ENCODE peak calls at places on chromosomes 2 and 18, in seven cellular contexts. One of them, this sample, is unnamed.

GRCh38 chr2:150036622-150037021 is 449.0 kb upstream of the MMADHC start:
- DNase-seq in OCI-LY7: no peak
- DNase-seq in neural progenitor cell: no peak
- DNase-seq in adrenal gland: no peak
- DNase-seq in aorta: no peak
- DNase-seq in suprapubic skin: no peak
- DNase-seq in transverse colon: no peak
- DNase-seq in this sample: no peak

GRCh38 chr2:74530239-74531161 is 767 bp downstream of the HTRA2 start:
- DNase-seq in OCI-LY7: peak; percentile 60
- DNase-seq in neural progenitor cell: peak; percentile 53
- DNase-seq in adrenal gland: peak; percentile 52
- DNase-seq in aorta: peak; percentile 85
- DNase-seq in suprapubic skin: no peak
- DNase-seq in transverse colon: peak; percentile 62
- DNase-seq in this sample: no peak

GRCh38 chr18:67661555-67661954 is 145.0 kb upstream of the DSEL start:
- DNase-seq in OCI-LY7: no peak
- DNase-seq in neural progenitor cell: no peak
- DNase-seq in adrenal gland: no peak
- DNase-seq in aorta: no peak
- DNase-seq in suprapubic skin: no peak
- DNase-seq in transverse colon: no peak
- DNase-seq in this sample: no peak

GRCh38 chr2:69773201-69773600 is 31.3 kb downstream of the ANXA4 start:
- DNase-seq in OCI-LY7: no peak
- DNase-seq in neural progenitor cell: no peak
- DNase-seq in adrenal gland: peak; percentile 18
- DNase-seq in aorta: no peak
- DNase-seq in suprapubic skin: no peak
- DNase-seq in transverse colon: no peak
- DNase-seq in this sample: peak; percentile 26

GRCh38 chr2:27093430-27094352 is 7.1 kb downstream of the KHK start:
- DNase-seq in OCI-LY7: no peak
- DNase-seq in neural progenitor cell: no peak
- DNase-seq in adrenal gland: no peak
- DNase-seq in aorta: peak; percentile 59
- DNase-seq in suprapubic skin: no peak
- DNase-seq in transverse colon: no peak
- DNase-seq in this sample: no peak

GRCh38 chr2:170394988-170395387 is 217.0 kb downstream of the MYO3B start:
- DNase-seq in OCI-LY7: no peak
- DNase-seq in neural progenitor cell: no peak
- DNase-seq in adrenal gland: no peak
- DNase-seq in aorta: no peak
- DNase-seq in suprapubic skin: no peak
- DNase-seq in transverse colon: no peak
- DNase-seq in this sample: no peak

GRCh38 chr2:9971105-9971818 is 19.8 kb downstream of the GRHL1 start:
- DNase-seq in OCI-LY7: no peak
- DNase-seq in neural progenitor cell: no peak
- DNase-seq in adrenal gland: no peak
- DNase-seq in aorta: no peak
- DNase-seq in suprapubic skin: no peak
- DNase-seq in transverse colon: no peak
- DNase-seq in this sample: no peak

GRCh38 chr2:225337183-225337582 is 62.3 kb upstream of the NYAP2 start:
- DNase-seq in OCI-LY7: no peak
- DNase-seq in neural progenitor cell: peak; percentile 34
- DNase-seq in adrenal gland: no peak
- DNase-seq in aorta: no peak
- DNase-seq in suprapubic skin: no peak
- DNase-seq in transverse colon: no peak
- DNase-seq in this sample: peak; percentile 83

GRCh38 chr2:170170281-170171035 is 7.5 kb upstream of the MYO3B start:
- DNase-seq in OCI-LY7: no peak
- DNase-seq in neural progenitor cell: no peak
- DNase-seq in adrenal gland: no peak
- DNase-seq in aorta: no peak
- DNase-seq in suprapubic skin: no peak
- DNase-seq in transverse colon: no peak
- DNase-seq in this sample: no peak

GRCh38 chr2:102826904-102827303 is 65.1 kb downstream of the TMEM182 start:
- DNase-seq in OCI-LY7: no peak
- DNase-seq in neural progenitor cell: peak; percentile 37
- DNase-seq in adrenal gland: peak; percentile 16
- DNase-seq in aorta: no peak
- DNase-seq in suprapubic skin: no peak
- DNase-seq in transverse colon: no peak
- DNase-seq in this sample: no peak

GRCh38 chr18:70024829-70025228 is 77.2 kb upstream of the CD226 start:
- DNase-seq in OCI-LY7: no peak
- DNase-seq in neural progenitor cell: no peak
- DNase-seq in adrenal gland: no peak
- DNase-seq in aorta: no peak
- DNase-seq in suprapubic skin: no peak
- DNase-seq in transverse colon: no peak
- DNase-seq in this sample: no peak

GRCh38 chr2:50773533-50773932 is 258.4 kb downstream of the NRXN1 start:
- DNase-seq in OCI-LY7: no peak
- DNase-seq in neural progenitor cell: no peak
- DNase-seq in adrenal gland: no peak
- DNase-seq in aorta: no peak
- DNase-seq in suprapubic skin: no peak
- DNase-seq in transverse colon: no peak
- DNase-seq in this sample: no peak

GRCh38 chr2:8494589-8494988 is 187.3 kb upstream of the ID2 start:
- DNase-seq in OCI-LY7: no peak
- DNase-seq in neural progenitor cell: no peak
- DNase-seq in adrenal gland: peak; percentile 55
- DNase-seq in aorta: no peak
- DNase-seq in suprapubic skin: no peak
- DNase-seq in transverse colon: no peak
- DNase-seq in this sample: no peak

GRCh38 chr2:226981731-226982373 is 146.0 kb downstream of the RHBDD1 start:
- DNase-seq in OCI-LY7: peak; percentile 82
- DNase-seq in neural progenitor cell: no peak
- DNase-seq in adrenal gland: no peak
- DNase-seq in aorta: no peak
- DNase-seq in suprapubic skin: no peak
- DNase-seq in transverse colon: no peak
- DNase-seq in this sample: no peak
- H3K4me1 ChIP-seq in OCI-LY7: peaks cover 79% of the 10 kb centered on the region
- H3K4me1 ChIP-seq in neural progenitor cell: peaks cover 8% of the 10 kb centered on the region
- H3K4me1 ChIP-seq in adrenal gland: no peaks in the 10 kb centered on the region
- H3K4me1 ChIP-seq in aorta: peaks cover 2% of the 10 kb centered on the region
- H3K4me1 ChIP-seq in suprapubic skin: peaks cover 30% of the 10 kb centered on the region
- H3K4me1 ChIP-seq in transverse colon: peaks cover 7% of the 10 kb centered on the region
- H3K4me1 ChIP-seq in this sample: peaks cover 20% of the 10 kb centered on the region

GRCh38 chr2:100409461-100409860 is 8.0 kb downstream of the CHST10 start:
- DNase-seq in OCI-LY7: no peak
- DNase-seq in neural progenitor cell: no peak
- DNase-seq in adrenal gland: no peak
- DNase-seq in aorta: no peak
- DNase-seq in suprapubic skin: no peak
- DNase-seq in transverse colon: no peak
- DNase-seq in this sample: peak; percentile 22

GRCh38 chr2:100412866-100413265 is 4.6 kb downstream of the CHST10 start:
- DNase-seq in OCI-LY7: no peak
- DNase-seq in neural progenitor cell: peak; percentile 78
- DNase-seq in adrenal gland: no peak
- DNase-seq in aorta: no peak
- DNase-seq in suprapubic skin: no peak
- DNase-seq in transverse colon: no peak
- DNase-seq in this sample: no peak

GRCh38 chr2:100413586-100413985 is 3.9 kb downstream of the CHST10 start:
- DNase-seq in OCI-LY7: no peak
- DNase-seq in neural progenitor cell: no peak
- DNase-seq in adrenal gland: no peak
- DNase-seq in aorta: no peak
- DNase-seq in suprapubic skin: no peak
- DNase-seq in transverse colon: no peak
- DNase-seq in this sample: no peak

GRCh38 chr2:100409975-100410647 is 7.4 kb downstream of the CHST10 start:
- DNase-seq in OCI-LY7: no peak
- DNase-seq in neural progenitor cell: no peak
- DNase-seq in adrenal gland: no peak
- DNase-seq in aorta: no peak
- DNase-seq in suprapubic skin: no peak
- DNase-seq in transverse colon: no peak
- DNase-seq in this sample: peak; percentile 34

DNA sequence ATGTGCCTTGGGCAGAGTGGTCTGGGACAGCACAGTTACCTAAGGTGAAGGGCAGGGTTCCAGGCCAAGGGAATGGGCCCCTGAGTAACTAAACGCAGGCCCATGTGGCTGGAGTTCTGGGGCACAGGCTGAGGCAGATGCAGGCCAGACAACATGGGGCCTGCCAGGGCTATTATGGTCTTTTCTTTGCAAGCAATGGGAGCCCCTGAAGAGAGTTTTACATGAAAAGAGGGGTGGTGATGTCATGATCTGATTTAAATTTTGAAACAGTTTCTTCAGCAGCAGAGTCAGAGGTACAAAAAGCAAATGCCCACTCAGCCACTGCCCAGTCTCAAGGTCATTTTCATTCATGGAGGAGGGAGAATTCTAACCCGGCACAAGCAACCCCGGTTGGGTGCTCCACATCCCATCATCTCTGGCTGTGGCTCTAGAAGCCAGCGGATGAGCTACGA is 5.6 kb downstream of the CHST10 start:
- DNase-seq in OCI-LY7: no peak
- DNase-seq in neural progenitor cell: no peak
- DNase-seq in adrenal gland: no peak
- DNase-seq in aorta: no peak
- DNase-seq in suprapubic skin: no peak
- DNase-seq in transverse colon: no peak
- DNase-seq in this sample: no peak
- H3K4me1 ChIP-seq in OCI-LY7: peaks cover 14% of the 10 kb centered on the region
- H3K4me1 ChIP-seq in neural progenitor cell: peaks cover 59% of the 10 kb centered on the region
- H3K4me1 ChIP-seq in adrenal gland: peaks cover 7% of the 10 kb centered on the region
- H3K4me1 ChIP-seq in aorta: no peaks in the 10 kb centered on the region
- H3K4me1 ChIP-seq in suprapubic skin: peaks cover 14% of the 10 kb centered on the region
- H3K4me1 ChIP-seq in transverse colon: peaks cover 6% of the 10 kb centered on the region
- H3K4me1 ChIP-seq in this sample: peaks cover 6% of the 10 kb centered on the region

DNA sequence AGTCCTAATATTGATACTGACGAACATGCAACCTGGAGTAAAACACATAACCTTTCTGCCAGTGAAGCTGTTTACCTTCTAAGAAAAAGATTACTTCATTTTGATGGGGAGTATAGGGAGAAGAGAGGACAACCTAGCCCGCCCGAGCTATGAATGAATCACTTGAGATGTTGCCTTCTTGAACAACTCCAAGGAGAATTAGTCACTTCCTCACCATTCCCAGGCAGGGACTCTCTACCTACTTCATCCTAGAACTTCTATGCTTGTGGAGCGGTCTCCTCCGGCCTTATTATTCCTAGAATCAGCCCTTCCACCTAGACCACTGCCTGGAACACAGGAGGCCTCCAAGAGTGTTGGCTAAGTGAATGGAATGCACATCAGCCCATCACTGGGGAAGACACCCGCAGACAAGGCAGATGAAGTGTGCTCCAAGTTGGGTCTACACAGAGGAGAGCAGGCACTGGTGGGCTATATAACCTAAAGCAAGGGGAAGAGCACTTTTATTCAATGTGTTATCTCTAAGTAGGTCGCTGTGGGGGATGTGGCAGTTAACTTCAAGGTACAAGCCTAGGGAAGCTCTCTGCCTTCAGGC is 57.5 kb downstream of the STK39 start:
- DNase-seq in OCI-LY7: no peak
- DNase-seq in neural progenitor cell: no peak
- DNase-seq in adrenal gland: no peak
- DNase-seq in aorta: no peak
- DNase-seq in suprapubic skin: no peak
- DNase-seq in transverse colon: peak; percentile 35
- DNase-seq in this sample: no peak
- H3K4me1 ChIP-seq in OCI-LY7: peaks cover 22% of the 10 kb centered on the region
- H3K4me1 ChIP-seq in neural progenitor cell: peaks cover 73% of the 10 kb centered on the region
- H3K4me1 ChIP-seq in adrenal gland: no peaks in the 10 kb centered on the region
- H3K4me1 ChIP-seq in aorta: no peaks in the 10 kb centered on the region
- H3K4me1 ChIP-seq in suprapubic skin: peaks cover 30% of the 10 kb centered on the region
- H3K4me1 ChIP-seq in transverse colon: peaks cover 29% of the 10 kb centered on the region
- H3K4me1 ChIP-seq in this sample: peaks cover 26% of the 10 kb centered on the region

GRCh38 chr2:127643698-127644660 is 2.0 kb upstream of the GPR17 start:
- DNase-seq in OCI-LY7: no peak
- DNase-seq in neural progenitor cell: peak; percentile 38
- DNase-seq in adrenal gland: no peak
- DNase-seq in aorta: no peak
- DNase-seq in suprapubic skin: no peak
- DNase-seq in transverse colon: no peak
- DNase-seq in this sample: no peak

GRCh38 chr2:127644661-127645394 is 1.1 kb upstream of the GPR17 start:
- DNase-seq in OCI-LY7: no peak
- DNase-seq in neural progenitor cell: no peak
- DNase-seq in adrenal gland: no peak
- DNase-seq in aorta: no peak
- DNase-seq in suprapubic skin: no peak
- DNase-seq in transverse colon: no peak
- DNase-seq in this sample: no peak

GRCh38 chr2:127641846-127642510 is 4.0 kb upstream of the GPR17 start:
- DNase-seq in OCI-LY7: peak; percentile 17
- DNase-seq in neural progenitor cell: no peak
- DNase-seq in adrenal gland: no peak
- DNase-seq in aorta: no peak
- DNase-seq in suprapubic skin: no peak
- DNase-seq in transverse colon: no peak
- DNase-seq in this sample: no peak

GRCh38 chr2:127641133-127641532 is 4.8 kb upstream of the GPR17 start:
- DNase-seq in OCI-LY7: no peak
- DNase-seq in neural progenitor cell: no peak
- DNase-seq in adrenal gland: no peak
- DNase-seq in aorta: no peak
- DNase-seq in suprapubic skin: no peak
- DNase-seq in transverse colon: no peak
- DNase-seq in this sample: no peak

DNA sequence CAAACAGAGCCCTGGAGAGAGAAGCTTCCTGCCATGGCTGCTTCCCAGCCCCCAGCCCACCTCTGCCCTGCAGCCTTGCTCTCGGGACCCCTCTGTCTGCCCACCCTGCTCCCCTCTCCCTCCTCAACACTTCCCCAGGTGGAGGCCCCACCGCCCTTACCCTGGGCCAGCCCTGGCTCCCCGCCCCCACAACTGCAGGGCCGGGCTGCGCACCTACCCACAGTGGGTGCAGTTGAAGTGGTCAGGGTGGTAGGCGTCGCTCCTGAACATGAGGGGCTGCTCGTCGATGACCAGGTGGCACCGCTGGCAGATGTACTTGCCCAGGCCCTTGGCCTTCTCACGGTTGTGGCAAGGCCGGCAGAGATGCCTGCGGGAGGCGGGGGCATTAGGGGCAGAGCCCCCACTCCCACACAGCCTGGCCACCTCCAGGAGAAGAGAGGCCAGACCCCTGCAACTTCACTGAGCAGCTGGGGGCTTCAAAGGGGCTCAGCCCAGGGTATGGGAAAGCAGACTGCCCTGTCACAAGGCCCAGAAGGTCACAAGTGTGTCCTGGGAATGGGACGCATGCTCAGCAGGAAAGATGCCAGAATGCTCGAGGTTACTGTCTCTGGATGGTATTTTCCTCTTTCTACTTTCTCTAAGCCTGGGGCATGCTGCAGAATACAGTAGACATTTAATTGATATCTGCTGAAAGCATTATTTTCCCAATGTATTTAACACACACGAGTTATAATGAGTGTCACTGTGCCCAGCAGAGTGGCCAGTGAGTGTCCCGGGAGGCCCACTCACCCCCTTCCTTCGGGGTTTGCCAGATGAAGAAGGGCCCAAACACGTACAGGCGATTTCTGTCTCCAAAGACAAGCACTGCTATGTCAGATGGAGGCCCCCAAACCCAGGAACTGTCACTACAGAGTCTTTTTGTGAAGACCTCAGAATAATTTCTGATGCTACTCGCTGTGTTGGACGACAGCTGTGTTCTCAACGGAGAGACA is 3.0 kb upstream of the GPR17 start:
- DNase-seq in OCI-LY7: no peak
- DNase-seq in neural progenitor cell: no peak
- DNase-seq in adrenal gland: peak; percentile 42
- DNase-seq in aorta: no peak
- DNase-seq in suprapubic skin: no peak
- DNase-seq in transverse colon: no peak
- DNase-seq in this sample: no peak
- H3K4me1 ChIP-seq in OCI-LY7: peaks cover 11% of the 10 kb centered on the region
- H3K4me1 ChIP-seq in neural progenitor cell: peaks cover 10% of the 10 kb centered on the region
- H3K4me1 ChIP-seq in adrenal gland: no peaks in the 10 kb centered on the region
- H3K4me1 ChIP-seq in aorta: no peaks in the 10 kb centered on the region
- H3K4me1 ChIP-seq in suprapubic skin: peaks cover 16% of the 10 kb centered on the region
- H3K4me1 ChIP-seq in transverse colon: peaks cover 12% of the 10 kb centered on the region
- H3K4me1 ChIP-seq in this sample: peaks cover 24% of the 10 kb centered on the region